ENCODE peak calls at places on chromosome 3, in ten cellular contexts. V is T-helper 1 cell; D is bronchial epithelial cell; F is stimulated activated CD8-positive, alpha-beta memory T cell treated with anti-CD3 and anti-CD28 coated beads, Interleukin-2, amount 100 ng/mL, for 48 hours; Q is iris pigment epithelial cell; I is T follicular helper cell; P is SK-N-MC; J is activated T-helper 1 cell treated with anti-CD3 and anti-CD28 coated beads, Interleukin-12 subunit alpha, Interleukin-12 subunit beta, Interleukin-2, Interleukin-4 antibody, amounts not matched to agents 30 ng/mL and 10 ng/mL and 1 ng/mL, durations not matched to agents 14 hours and 24 hours and 36 hours; A is activated gamma-delta T cell; H is endothelial cell. K is an unnamed sample.

GRCh38 chr3:132758740-132759139 is 36.5 kb upstream of the NPHP3 start:
- DNase-seq in V (no peak), P (no peak), H (no peak), F (no peak), J (no peak), A (no peak), I (no peak), Q (no peak), D (no peak), K (no peak)

GRCh38 chr3:173066044-173066679 is 74.9 kb downstream of the SPATA16 start:
- DNase-seq in A (no peak), H (no peak), D (peak; percentile 9), P (peak; percentile 64), F (no peak), I (no peak), Q (peak; percentile 56), J (no peak), V (no peak), K (no peak)

GRCh38 chr3:101685870-101686307 is 629 bp downstream of the RPL24 start:
- DNase-seq in P (no peak), Q (peak; percentile 26), D (peak; percentile 25), F (no peak), V (no peak), I (no peak), J (no peak), A (no peak), H (no peak), K (no peak)

GRCh38 chr3:13522236-13522635 is 26.7 kb upstream of the FBLN2 start:
- DNase-seq in V (no peak), H (no peak), P (no peak), Q (no peak), D (no peak), I (no peak), F (no peak), A (no peak), J (no peak), K (no peak)

GRCh38 chr3:32577174-32577573 is 6.5 kb upstream of the DYNC1LI1 start:
- DNase-seq in A (no peak), I (no peak), F (no peak), V (no peak), P (no peak), J (no peak), D (no peak), H (no peak), Q (peak; percentile 18), K (no peak)

GRCh38 chr3:40574661-40575060 is 49.9 kb downstream of the ZNF621 start:
- DNase-seq in P (no peak), D (no peak), H (no peak), Q (no peak), V (no peak), I (no peak), A (no peak), F (no peak), J (no peak), K (no peak)

GRCh38 chr3:73045391-73045790 is 16.1 kb upstream of the EBLN2 start:
- DNase-seq in P (no peak), I (no peak), A (no peak), D (peak; percentile 27), V (no peak), J (no peak), F (no peak), H (no peak), Q (peak; percentile 79), K (no peak)

GRCh38 chr3:126851934-126852333 is 131.0 kb upstream of the PLXNA1 start:
- DNase-seq in A (no peak), V (no peak), I (no peak), F (no peak), P (no peak), H (no peak), J (no peak), D (no peak), Q (no peak), K (no peak)

GRCh38 chr3:138444104-138444503 is 9.7 kb downstream of the ESYT3 start:
- DNase-seq in V (no peak), Q (no peak), H (no peak), A (no peak), D (no peak), I (no peak), F (no peak), J (no peak), P (no peak), K (no peak)

GRCh38 chr3:14204605-14205284 is 26.1 kb downstream of the LSM3 start:
- DNase-seq in F (no peak), H (no peak), P (no peak), D (no peak), Q (peak; percentile 78), I (no peak), V (no peak), A (no peak), J (no peak), K (no peak)

GRCh38 chr3:49498239-49498638 is 28.2 kb downstream of the DAG1 start:
- DNase-seq in Q (no peak), I (no peak), F (no peak), D (no peak), V (no peak), H (no peak), P (no peak), J (no peak), A (no peak), K (no peak)

GRCh38 chr3:127676456-127676855 is 3.7 kb downstream of the ABTB1 start:
- DNase-seq in H (no peak), A (no peak), F (no peak), Q (no peak), D (no peak), I (no peak), P (no peak), V (no peak), J (no peak), K (no peak)

K was measured in retina.